ENCODE peak calls at places on chromosomes 5 and 9, in ten cellular contexts. Z is HepG2; W is fibroblast of pulmonary artery; G is pancreas; O is sigmoid colon; S is CD4-positive, alpha-beta T cell; J is adrenal gland; D is progenitor cell of endocrine pancreas; C is uterus; E is WERI-Rb-1. F is an unnamed sample.

GRCh38 chr5:77431286-77431685 is 60.8 kb downstream of the WDR41 start:
- DNase-seq in C (no peak), G (no peak), D (no peak), S (no peak), E (no peak), J (no peak), W (no peak), O (no peak), Z (no peak), F (no peak)

GRCh38 chr9:21317956-21318923 is 13.1 kb upstream of the IFNA5 start:
- DNase-seq in O (peak; percentile 68), D (no peak), J (peak; percentile 39), G (no peak), E (peak; percentile 24), W (peak; percentile 67), Z (peak; percentile 24), S (peak; percentile 12), C (peak; percentile 17), F (no peak)

GRCh38 chr9:91770229-91770628 is 179.8 kb downstream of the ROR2 start:
- DNase-seq in O (no peak), G (no peak), J (no peak), C (no peak), S (no peak), E (no peak), Z (no peak), W (no peak), D (no peak), F (no peak)

GRCh38 chr9:78031271-78031825 is at the start of gene GNAQ:
- DNase-seq in G (no peak), W (no peak), O (peak; percentile 68), S (no peak), Z (no peak), J (peak; percentile 30), E (peak; percentile 40), D (peak; percentile 48), C (peak; percentile 45), F (no peak)

GRCh38 chr5:89211836-89212235 is 328.9 kb upstream of the MEF2C start:
- DNase-seq in O (no peak), E (no peak), C (no peak), G (no peak), W (peak; percentile 76), S (no peak), Z (no peak), D (no peak), J (no peak), F (no peak)

GRCh38 chr5:97136471-97136870 is 5.9 kb downstream of the LIX1 start:
- DNase-seq in E (no peak), W (no peak), G (no peak), D (no peak), J (no peak), C (no peak), Z (no peak), O (no peak), S (no peak), F (no peak)

GRCh38 chr9:99592834-99593584 is 228.7 kb upstream of the NR4A3 start:
- DNase-seq in D (no peak), E (no peak), W (no peak), G (no peak), C (no peak), J (no peak), Z (no peak), S (no peak), O (no peak), F (no peak)

GRCh38 chr5:59479084-59479483 is 414.4 kb downstream of the PDE4D start:
- DNase-seq in Z (no peak), O (no peak), S (no peak), G (no peak), D (no peak), E (no peak), J (no peak), W (no peak), C (no peak), F (no peak)

GRCh38 chr9:98807811-98808195 is 333 bp downstream of the GALNT12 start:
- DNase-seq in W (no peak), J (no peak), Z (no peak), C (no peak), S (no peak), G (no peak), O (peak; percentile 71), E (peak; percentile 54), D (no peak), F (no peak)

GRCh38 chr5:135061001-135061400 is 27.0 kb upstream of the PITX1 start:
- DNase-seq in G (no peak), S (no peak), E (no peak), J (no peak), O (peak; percentile 50), Z (no peak), C (no peak), W (no peak), D (no peak), F (no peak)

GRCh38 chr5:34666392-34667080 is 10.4 kb downstream of the RAI14 start:
- DNase-seq in Z (no peak), E (peak; percentile 92), D (no peak), G (no peak), W (no peak), J (no peak), S (no peak), O (no peak), C (no peak), F (no peak)

GRCh38 chr9:134748637-134749036 is 107.0 kb downstream of the COL5A1 start:
- DNase-seq in O (no peak), Z (no peak), S (no peak), C (no peak), E (no peak), W (no peak), D (no peak), G (no peak), J (no peak), F (no peak)

DNA sequence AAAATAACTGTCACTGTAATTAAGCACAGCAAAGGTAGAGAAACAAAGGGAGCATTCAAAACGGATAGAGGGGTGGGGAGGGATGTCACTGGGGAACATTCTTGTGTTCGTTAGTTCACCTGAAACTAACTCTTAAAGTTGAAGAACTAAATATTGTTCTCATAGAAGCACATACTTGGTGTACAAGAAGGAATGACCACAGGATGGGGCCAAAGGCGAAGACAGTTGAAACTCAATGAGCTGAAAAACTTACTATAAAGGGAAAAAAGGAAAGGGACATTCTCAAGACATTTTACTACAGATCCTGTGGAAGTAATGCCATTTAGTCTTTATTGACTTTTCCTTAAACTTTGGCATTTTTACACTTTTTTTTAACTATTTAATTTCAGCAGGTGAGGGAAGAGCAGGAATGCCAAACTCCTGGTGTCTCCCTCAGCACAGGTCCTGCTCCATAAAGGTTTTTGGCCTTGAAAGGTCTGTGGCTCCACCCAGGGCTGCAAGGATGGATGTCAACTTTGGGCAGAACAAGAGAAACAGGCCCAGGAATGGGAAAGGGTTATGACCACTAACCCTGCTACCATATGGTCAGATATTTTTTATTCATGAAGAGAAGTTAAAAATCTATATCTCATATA is 197.6 kb upstream of the RASA1 start:
- DNase-seq in S (no peak), D (no peak), W (peak; percentile 84), C (no peak), E (peak; percentile 9), O (no peak), Z (no peak), J (peak; percentile 38), G (peak; percentile 18), F (no peak)
- TF ChIP-seq CTCF in S (no peak), D (peak; percentile 31), W (peak; percentile 70), C (no peak), E (no peak), O (no peak), Z (peak; percentile 35), J (peak; percentile 43), G (no peak), F (peak; percentile 74)

DNA sequence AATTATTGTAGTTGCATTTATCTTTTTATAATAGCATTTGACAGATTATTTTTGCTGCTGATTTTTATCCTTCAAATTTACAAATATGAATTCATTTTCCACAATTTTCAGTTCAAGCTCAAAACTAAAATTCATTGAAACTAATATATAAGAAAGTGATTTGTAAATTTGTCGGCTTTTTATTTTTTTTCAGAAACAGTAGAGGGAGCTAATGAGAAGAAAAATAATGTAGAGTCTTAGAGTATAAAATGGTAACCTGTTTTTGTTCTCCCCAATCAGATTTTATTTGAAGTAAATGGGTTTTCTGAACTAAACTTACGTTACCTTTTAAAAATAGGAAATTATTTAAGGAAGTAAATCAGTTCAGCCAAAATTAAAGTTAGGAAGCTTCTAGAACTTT is 19.2 kb downstream of the PRRC1 start:
- DNase-seq in S (no peak), Z (no peak), W (peak; percentile 32), D (no peak), O (no peak), J (no peak), G (no peak), C (no peak), E (no peak), F (no peak)
- TF ChIP-seq CTCF in S (peak; percentile 30), Z (no peak), W (peak; percentile 39), D (peak; percentile 47), O (no peak), J (peak; percentile 41), G (no peak), C (no peak), E (no peak), F (peak; percentile 49)

DNA sequence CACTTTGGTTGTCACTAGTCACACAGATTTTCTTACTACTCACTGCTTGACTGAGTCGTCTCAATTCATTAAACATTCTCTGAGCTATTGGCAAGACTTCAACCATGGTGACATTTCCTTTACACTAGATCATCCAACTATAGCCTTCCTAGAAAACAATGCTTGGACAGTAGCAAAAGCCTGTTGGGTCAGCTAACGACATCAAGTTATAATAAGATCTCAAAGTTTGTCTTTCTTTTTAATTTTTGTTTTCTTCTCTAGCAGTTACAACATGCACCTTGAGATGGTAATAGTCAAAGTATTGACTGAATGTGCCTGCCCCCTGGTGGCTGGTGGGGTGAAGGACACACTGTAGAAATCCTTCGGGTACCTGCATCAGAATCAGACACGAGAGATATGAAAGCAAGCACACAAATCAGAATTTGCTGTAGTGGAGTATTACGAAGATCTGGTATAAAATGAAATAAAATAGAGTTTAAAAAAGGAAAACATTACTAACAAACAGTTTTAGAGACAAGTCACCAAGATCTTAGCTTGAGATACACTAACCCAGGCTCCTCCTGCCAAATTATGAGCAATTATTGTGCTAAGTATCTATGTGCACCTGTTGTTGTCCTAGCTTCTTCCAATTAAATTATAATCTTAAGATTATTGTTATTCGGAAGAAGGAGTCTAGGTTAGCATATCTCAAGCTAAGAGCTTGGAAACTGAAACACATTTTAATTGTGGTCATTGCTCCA is 81.2 kb downstream of the ARL15 start:
- DNase-seq in O (peak; percentile 86), D (peak; percentile 50), E (peak; percentile 67), W (peak; percentile 71), J (peak; percentile 79), S (peak; percentile 70), G (peak; percentile 59), C (peak; percentile 68), Z (peak; percentile 25), F (peak; percentile 88)
- TF ChIP-seq CTCF in O (peak; percentile 85), D (peak; percentile 94), E (peak; percentile 68), W (peak; percentile 97), J (peak; percentile 95), S (peak; percentile 97), G (peak; percentile 94), C (peak; percentile 81), Z (peak; percentile 81), F (peak; percentile 92)

DNA sequence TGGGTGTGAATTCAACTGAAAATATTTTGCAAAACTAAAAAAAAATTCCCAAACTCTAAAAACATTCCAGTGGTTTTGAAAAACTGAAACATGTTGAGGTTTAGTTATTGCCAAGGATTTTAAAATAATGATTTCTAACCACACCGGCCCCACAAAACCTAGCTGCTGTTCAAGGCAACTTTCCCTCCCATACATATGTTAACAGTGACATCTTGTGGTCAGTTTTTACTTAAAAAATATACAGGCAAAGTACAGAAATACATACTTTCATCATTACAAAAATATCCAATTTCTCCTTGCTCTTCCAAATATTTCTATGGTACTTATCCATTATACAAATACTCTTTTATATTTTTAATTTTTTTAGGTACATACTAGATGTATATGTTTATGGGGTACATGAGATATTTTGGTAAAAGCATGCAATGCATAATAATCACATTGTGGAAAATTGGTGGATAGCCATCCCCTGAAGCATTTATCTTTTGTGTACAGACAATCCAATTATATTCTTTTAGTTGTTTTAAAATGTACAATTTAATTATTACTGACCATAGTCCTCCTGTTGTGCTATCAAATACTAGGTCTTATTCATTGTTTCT is 34.4 kb upstream of the MRPS30 start:
- DNase-seq in Z (peak; percentile 34), W (peak; percentile 67), O (no peak), G (no peak), E (no peak), D (no peak), S (no peak), J (peak; percentile 14), C (no peak), F (no peak)
- TF ChIP-seq CTCF in Z (peak; percentile 61), W (peak; percentile 47), O (peak; percentile 38), G (peak; percentile 36), E (no peak), D (peak; percentile 85), S (peak; percentile 62), J (peak; percentile 59), C (peak; percentile 59), F (peak; percentile 66)

F was measured in osteocyte.